ENCODE peak calls at places on chromosomes 4 and X, in eight cellular contexts. Z is IMR-90, A is GM23248, R is pancreas, X is endodermal cell, U is fibroblast of lung, C is kidney epithelial cell, S is uterus. M is an unnamed sample.

GRCh38 chrX:121831601-121832000 is 784.2 kb downstream of the GLUD2 start:
- DNase-seq in Z (no peak), U (no peak), C (no peak), R (no peak), X (no peak), S (no peak), A (peak; percentile 26), M (no peak)

GRCh38 chr4:185945238-185945637 is 123.7 kb upstream of the TLR3 start:
- DNase-seq in C (no peak), X (no peak), S (no peak), A (no peak), Z (no peak), U (peak; percentile 20), R (no peak), M (no peak)

GRCh38 chr4:147396105-147396504 is 84.8 kb upstream of the EDNRA start:
- DNase-seq in A (no peak), R (no peak), Z (no peak), S (no peak), X (no peak), U (no peak), C (no peak), M (no peak)

GRCh38 chrX:154356596-154356995 is 17.8 kb downstream of the FLNA start:
- DNase-seq in X (no peak), Z (no peak), R (no peak), U (no peak), S (no peak), C (no peak), A (no peak), M (no peak)

GRCh38 chr4:73341454-73341853 is 62.6 kb upstream of the ALB start:
- DNase-seq in X (peak; percentile 79), A (peak; percentile 69), U (peak; percentile 68), S (no peak), Z (peak; percentile 53), R (no peak), C (peak; percentile 12), M (peak; percentile 2)

GRCh38 chr4:10457255-10457801 is at the start of gene ZNF518B:
- DNase-seq in C (no peak), X (peak; percentile 91), U (peak; percentile 62), A (peak; percentile 83), Z (peak; percentile 48), S (peak; percentile 30), R (peak; percentile 77), M (peak; percentile 72)

GRCh38 chrX:148567229-148567628 is 66.8 kb downstream of the AFF2 start:
- DNase-seq in R (no peak), U (peak; percentile 27), S (no peak), C (peak; percentile 21), A (peak; percentile 59), X (no peak), Z (peak; percentile 25), M (no peak)

GRCh38 chr4:68082758-68083157 is 46.9 kb downstream of the TMPRSS11F start:
- DNase-seq in C (no peak), R (no peak), A (no peak), Z (no peak), U (no peak), S (no peak), X (no peak), M (no peak)

GRCh38 chrX:3280706-3281105 is 65.7 kb downstream of the MXRA5 start:
- DNase-seq in A (no peak), Z (peak; percentile 53), X (no peak), R (no peak), S (no peak), U (no peak), C (no peak), M (no peak)

GRCh38 chr4:127479031-127479622 is 153.6 kb upstream of the INTU start:
- DNase-seq in S (no peak), Z (peak; percentile 52), X (no peak), U (peak; percentile 71), C (no peak), R (no peak), A (peak; percentile 67), M (no peak)

GRCh38 chrX:150984164-150984824 is 1.2 kb downstream of the HMGB3 start:
- DNase-seq in U (no peak), C (no peak), Z (no peak), R (no peak), S (no peak), X (no peak), A (peak; percentile 35), M (peak; percentile 2)

GRCh38 chr4:22462693-22463092 is 53.2 kb downstream of the ADGRA3 start:
- DNase-seq in A (no peak), Z (no peak), S (no peak), X (peak; percentile 71), R (no peak), U (no peak), C (no peak), M (no peak)

GRCh38 chrX:110665223-110665622 is 130.4 kb downstream of the CHRDL1 start:
- DNase-seq in R (no peak), A (no peak), S (no peak), X (no peak), Z (no peak), C (no peak), U (no peak), M (no peak)

GRCh38 chr4:1002631-1003251 is 8.7 kb upstream of the FGFRL1 start:
- DNase-seq in S (no peak), A (peak; percentile 23), C (no peak), U (no peak), Z (no peak), R (no peak), X (peak; percentile 72), M (no peak)
- H3K4me3 ChIP-seq in S (no peak overlapping the region), A (no peak overlapping the region), C (no peak overlapping the region), U (no peak overlapping the region), Z (no peak overlapping the region), R (no peak overlapping the region), X (no peak overlapping the region), M (no peak overlapping the region)

DNA sequence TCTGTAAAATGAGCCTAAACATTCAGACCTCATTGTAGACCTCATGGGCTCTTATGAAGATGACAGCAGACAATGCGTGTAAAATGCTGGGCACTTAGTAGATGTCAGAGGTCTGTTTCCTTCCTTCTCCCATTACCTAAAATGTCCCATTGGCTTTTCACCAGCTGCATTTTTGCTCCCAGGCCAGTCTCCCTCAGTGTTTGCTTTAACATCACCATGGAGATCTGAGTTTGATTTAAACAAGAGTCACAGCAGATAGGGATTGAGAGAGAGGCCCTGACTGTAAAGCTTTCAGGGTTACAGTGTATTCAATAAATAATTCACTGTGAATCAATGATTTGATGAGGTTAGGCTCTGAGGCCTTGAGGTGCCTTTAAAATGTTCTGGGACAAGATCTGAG is 24.3 kb downstream of the PSAPL1 start:
- DNase-seq in Z (peak; percentile 2), S (no peak), C (no peak), R (no peak), U (no peak), A (no peak), X (peak; percentile 25), M (no peak)
- H3K27me3 ChIP-seq in Z (peaks cover 23% of the 10 kb centered on the region), S (no peaks in the 10 kb centered on the region), C (peaks cover 5% of the 10 kb centered on the region), R (no peaks in the 10 kb centered on the region), U (peaks cover 4% of the 10 kb centered on the region), A (peaks cover 25% of the 10 kb centered on the region), X (no peaks in the 10 kb centered on the region), M (no peaks in the 10 kb centered on the region)

DNA sequence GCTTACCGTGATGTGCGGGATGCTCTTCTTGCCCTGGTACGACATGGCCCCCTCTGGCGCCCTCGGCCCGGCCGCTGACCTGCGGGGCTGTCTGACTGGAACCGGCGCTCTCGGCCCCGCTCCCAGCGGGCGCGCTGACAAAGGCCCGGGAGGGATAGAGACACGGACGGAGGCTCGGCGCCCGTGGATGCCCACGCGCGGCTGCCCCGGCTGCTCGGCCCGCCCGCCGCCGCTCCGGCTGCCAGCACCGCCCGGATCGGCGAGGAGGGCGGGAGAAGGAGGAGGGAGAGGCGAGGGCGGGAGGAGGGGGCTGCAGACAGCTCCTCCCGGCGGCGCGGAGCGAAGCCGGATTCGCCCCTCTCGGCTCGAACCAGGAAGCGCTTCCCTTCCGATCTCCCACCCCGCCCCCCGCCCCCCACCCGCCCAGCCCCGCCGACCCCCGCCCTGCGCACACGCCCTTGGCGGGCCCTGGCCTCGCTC is 4.6 kb downstream of the CRMP1 start:
- DNase-seq in X (peak; percentile 91), R (peak; percentile 69), Z (no peak), U (no peak), S (no peak), A (no peak), C (no peak), M (no peak)
- H3K4me3 ChIP-seq in X (peak overlapping the region; percentile 80), R (peak overlapping the region; percentile 1), Z (peak overlapping the region; percentile 44), U (peak overlapping the region; percentile 42), S (peak overlapping the region; percentile 45), A (no peak overlapping the region), C (peak overlapping the region; percentile 17), M (no peak overlapping the region)

GRCh38 chr4:173530326-173531062 is 465 bp upstream of the HAND2 start:
- DNase-seq in Z (no peak), A (peak; percentile 69), X (peak; percentile 64), C (no peak), U (no peak), S (no peak), R (no peak), M (no peak)
- H3K27me3 ChIP-seq in Z (peaks cover 89% of the 10 kb centered on the region), A (no peaks in the 10 kb centered on the region), X (peaks cover 97% of the 10 kb centered on the region), C (peaks cover 87% of the 10 kb centered on the region), U (peaks cover 89% of the 10 kb centered on the region), S (no peaks in the 10 kb centered on the region), R (peaks cover 20% of the 10 kb centered on the region), M (no peaks in the 10 kb centered on the region)

DNA sequence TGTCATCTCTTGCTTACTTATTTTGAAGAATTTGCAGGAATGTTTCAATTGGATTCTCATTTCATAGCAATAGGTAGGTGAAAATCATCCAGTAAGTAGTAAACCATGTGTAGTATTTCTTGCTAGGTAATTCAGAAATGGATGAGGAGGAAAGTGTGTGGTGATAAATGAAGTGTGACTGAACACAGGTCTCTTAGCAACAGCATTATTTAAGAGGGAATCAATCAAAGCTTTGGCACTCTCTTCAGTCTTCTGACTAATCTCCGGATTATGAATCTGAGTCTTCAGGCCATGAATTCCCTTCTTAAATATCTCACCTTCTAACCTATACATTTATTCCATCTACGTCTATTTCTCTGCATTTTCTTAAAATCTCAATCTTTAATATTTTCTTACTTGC is 55.8 kb upstream of the ARHGAP24 start:
- DNase-seq in U (no peak), A (no peak), Z (no peak), C (no peak), S (no peak), X (no peak), R (no peak), M (no peak)
- H3K4me3 ChIP-seq in U (no peak overlapping the region), A (no peak overlapping the region), Z (no peak overlapping the region), C (no peak overlapping the region), S (no peak overlapping the region), X (no peak overlapping the region), R (no peak overlapping the region), M (no peak overlapping the region)

GRCh38 chr4:110614981-110615365 is 7.9 kb downstream of the PITX2 start:
- DNase-seq in X (peak; percentile 75), U (no peak), S (no peak), A (no peak), R (no peak), Z (no peak), C (no peak), M (no peak)
- H3K27me3 ChIP-seq in X (no peaks in the 10 kb centered on the region), U (peaks cover 83% of the 10 kb centered on the region), S (peaks cover 28% of the 10 kb centered on the region), A (peaks cover 8% of the 10 kb centered on the region), R (peaks cover 46% of the 10 kb centered on the region), Z (peaks cover 83% of the 10 kb centered on the region), C (peaks cover 66% of the 10 kb centered on the region), M (no peaks in the 10 kb centered on the region)

GRCh38 chr4:165301833-165302232 is 25.6 kb upstream of the MSMO1 start:
- DNase-seq in X (no peak), R (no peak), S (no peak), C (no peak), A (peak; percentile 53), Z (peak; percentile 54), U (peak; percentile 66), M (no peak)
- H3K4me3 ChIP-seq in X (no peak overlapping the region), R (no peak overlapping the region), S (no peak overlapping the region), C (no peak overlapping the region), A (peak overlapping the region; percentile 71), Z (peak overlapping the region; percentile 31), U (peak overlapping the region; percentile 52), M (peak overlapping the region; percentile 42)